ENCODE peak calls at places on chromosomes 5 and 9, in eight cellular contexts. One of them, this sample, is unnamed.

GRCh38 chr5:180646963-180647305 is 2.5 kb downstream of the FLT4 start:
- DNase-seq in CD4-positive, alpha-beta memory T cell: no peak
- DNase-seq in adrenal gland: no peak
- DNase-seq in PC-3: no peak
- DNase-seq in WERI-Rb-1: no peak
- DNase-seq in astrocyte: no peak
- DNase-seq in upper lobe of right lung: peak; percentile 55
- DNase-seq in heart left ventricle: peak; percentile 32
- DNase-seq in this sample: no peak

GRCh38 chr5:82834151-82834550 is 243.0 kb downstream of the TMEM167A start:
- DNase-seq in upper lobe of right lung: no peak
- DNase-seq in PC-3: no peak
- DNase-seq in WERI-Rb-1: no peak
- DNase-seq in heart left ventricle: no peak
- DNase-seq in astrocyte: no peak
- DNase-seq in CD4-positive, alpha-beta memory T cell: no peak
- DNase-seq in adrenal gland: no peak
- DNase-seq in this sample: no peak

GRCh38 chr5:168177831-168178450 is 113.5 kb upstream of the WWC1 start:
- DNase-seq in CD4-positive, alpha-beta memory T cell: no peak
- DNase-seq in heart left ventricle: peak; percentile 65
- DNase-seq in adrenal gland: no peak
- DNase-seq in upper lobe of right lung: no peak
- DNase-seq in PC-3: no peak
- DNase-seq in WERI-Rb-1: peak; percentile 66
- DNase-seq in astrocyte: no peak
- DNase-seq in this sample: no peak

GRCh38 chr5:164013077-164013670 is 507.8 kb downstream of the MAT2B start:
- DNase-seq in astrocyte: peak; percentile 52
- DNase-seq in upper lobe of right lung: no peak
- DNase-seq in CD4-positive, alpha-beta memory T cell: peak; percentile 17
- DNase-seq in WERI-Rb-1: peak; percentile 64
- DNase-seq in heart left ventricle: no peak
- DNase-seq in adrenal gland: peak; percentile 36
- DNase-seq in PC-3: peak; percentile 76
- DNase-seq in this sample: peak; percentile 77

GRCh38 chr5:40570408-40571129 is 109.1 kb upstream of the PTGER4 start:
- DNase-seq in PC-3: peak; percentile 82
- DNase-seq in CD4-positive, alpha-beta memory T cell: no peak
- DNase-seq in adrenal gland: no peak
- DNase-seq in upper lobe of right lung: no peak
- DNase-seq in heart left ventricle: no peak
- DNase-seq in WERI-Rb-1: peak; percentile 9
- DNase-seq in astrocyte: peak; percentile 72
- DNase-seq in this sample: no peak

GRCh38 chr9:127492616-127493015 is 41.3 kb downstream of the LRSAM1 start:
- DNase-seq in PC-3: no peak
- DNase-seq in heart left ventricle: no peak
- DNase-seq in adrenal gland: no peak
- DNase-seq in CD4-positive, alpha-beta memory T cell: no peak
- DNase-seq in astrocyte: no peak
- DNase-seq in WERI-Rb-1: no peak
- DNase-seq in upper lobe of right lung: no peak
- DNase-seq in this sample: no peak

GRCh38 chr5:10330511-10331105 is 22.9 kb upstream of the MARCHF6 start:
- DNase-seq in astrocyte: no peak
- DNase-seq in upper lobe of right lung: no peak
- DNase-seq in CD4-positive, alpha-beta memory T cell: no peak
- DNase-seq in PC-3: no peak
- DNase-seq in adrenal gland: no peak
- DNase-seq in WERI-Rb-1: no peak
- DNase-seq in heart left ventricle: no peak
- DNase-seq in this sample: no peak

GRCh38 chr5:82234880-82235279 is 43.3 kb downstream of the RPS23 start:
- DNase-seq in heart left ventricle: no peak
- DNase-seq in upper lobe of right lung: no peak
- DNase-seq in CD4-positive, alpha-beta memory T cell: no peak
- DNase-seq in adrenal gland: no peak
- DNase-seq in PC-3: no peak
- DNase-seq in WERI-Rb-1: no peak
- DNase-seq in astrocyte: no peak
- DNase-seq in this sample: no peak

GRCh38 chr9:138050472-138051330 is 173.1 kb downstream of the CACNA1B start:
- DNase-seq in PC-3: no peak
- DNase-seq in heart left ventricle: peak; percentile 28
- DNase-seq in adrenal gland: no peak
- DNase-seq in upper lobe of right lung: peak; percentile 44
- DNase-seq in astrocyte: no peak
- DNase-seq in WERI-Rb-1: no peak
- DNase-seq in CD4-positive, alpha-beta memory T cell: no peak
- DNase-seq in this sample: no peak

GRCh38 chr9:593809-594208 is 247.7 kb upstream of the DMRT1 start:
- DNase-seq in astrocyte: no peak
- DNase-seq in adrenal gland: no peak
- DNase-seq in PC-3: no peak
- DNase-seq in upper lobe of right lung: no peak
- DNase-seq in heart left ventricle: no peak
- DNase-seq in WERI-Rb-1: no peak
- DNase-seq in CD4-positive, alpha-beta memory T cell: no peak
- DNase-seq in this sample: no peak

GRCh38 chr5:60493372-60493771 is 206.6 kb downstream of the DEPDC1B start:
- DNase-seq in upper lobe of right lung: no peak
- DNase-seq in heart left ventricle: no peak
- DNase-seq in CD4-positive, alpha-beta memory T cell: no peak
- DNase-seq in astrocyte: no peak
- DNase-seq in adrenal gland: no peak
- DNase-seq in WERI-Rb-1: no peak
- DNase-seq in PC-3: no peak
- DNase-seq in this sample: no peak

GRCh38 chr5:58543723-58544122 is 39.2 kb upstream of the RAB3C start:
- DNase-seq in PC-3: no peak
- DNase-seq in astrocyte: no peak
- DNase-seq in upper lobe of right lung: no peak
- DNase-seq in adrenal gland: no peak
- DNase-seq in heart left ventricle: no peak
- DNase-seq in WERI-Rb-1: no peak
- DNase-seq in CD4-positive, alpha-beta memory T cell: no peak
- DNase-seq in this sample: no peak

GRCh38 chr9:84404095-84404686 is 63.6 kb upstream of the SLC28A3 start:
- DNase-seq in heart left ventricle: no peak
- DNase-seq in upper lobe of right lung: no peak
- DNase-seq in astrocyte: no peak
- DNase-seq in WERI-Rb-1: peak; percentile 24
- DNase-seq in CD4-positive, alpha-beta memory T cell: no peak
- DNase-seq in adrenal gland: no peak
- DNase-seq in PC-3: peak; percentile 5
- DNase-seq in this sample: no peak

GRCh38 chr5:150410524-150411244 is 2.0 kb downstream of the CD74 start:
- DNase-seq in heart left ventricle: no peak
- DNase-seq in PC-3: peak; percentile 64
- DNase-seq in WERI-Rb-1: peak; percentile 56
- DNase-seq in CD4-positive, alpha-beta memory T cell: peak; percentile 66
- DNase-seq in adrenal gland: peak; percentile 81
- DNase-seq in astrocyte: peak; percentile 48
- DNase-seq in upper lobe of right lung: no peak
- DNase-seq in this sample: peak; percentile 56

GRCh38 chr5:54577542-54577941 is 60.0 kb downstream of the SNX18 start:
- DNase-seq in CD4-positive, alpha-beta memory T cell: no peak
- DNase-seq in WERI-Rb-1: no peak
- DNase-seq in astrocyte: no peak
- DNase-seq in upper lobe of right lung: no peak
- DNase-seq in adrenal gland: no peak
- DNase-seq in heart left ventricle: no peak
- DNase-seq in PC-3: no peak
- DNase-seq in this sample: no peak

GRCh38 chr5:38289457-38289856 is 31.1 kb downstream of the EGFLAM start:
- DNase-seq in astrocyte: no peak
- DNase-seq in upper lobe of right lung: no peak
- DNase-seq in adrenal gland: no peak
- DNase-seq in PC-3: no peak
- DNase-seq in CD4-positive, alpha-beta memory T cell: no peak
- DNase-seq in WERI-Rb-1: no peak
- DNase-seq in heart left ventricle: no peak
- DNase-seq in this sample: no peak

GRCh38 chr5:38292228-38292627 is 33.9 kb downstream of the EGFLAM start:
- DNase-seq in PC-3: peak; percentile 10
- DNase-seq in upper lobe of right lung: no peak
- DNase-seq in WERI-Rb-1: no peak
- DNase-seq in heart left ventricle: no peak
- DNase-seq in CD4-positive, alpha-beta memory T cell: no peak
- DNase-seq in adrenal gland: no peak
- DNase-seq in astrocyte: no peak
- DNase-seq in this sample: no peak

GRCh38 chr5:38290028-38290653 is 31.8 kb downstream of the EGFLAM start:
- DNase-seq in upper lobe of right lung: no peak
- DNase-seq in heart left ventricle: no peak
- DNase-seq in WERI-Rb-1: no peak
- DNase-seq in CD4-positive, alpha-beta memory T cell: no peak
- DNase-seq in adrenal gland: no peak
- DNase-seq in astrocyte: no peak
- DNase-seq in PC-3: no peak
- DNase-seq in this sample: no peak

GRCh38 chr5:38287124-38287523 is 28.8 kb downstream of the EGFLAM start:
- DNase-seq in adrenal gland: no peak
- DNase-seq in WERI-Rb-1: no peak
- DNase-seq in upper lobe of right lung: no peak
- DNase-seq in heart left ventricle: no peak
- DNase-seq in PC-3: no peak
- DNase-seq in astrocyte: no peak
- DNase-seq in CD4-positive, alpha-beta memory T cell: no peak
- DNase-seq in this sample: no peak

GRCh38 chr5:38291355-38291754 is 33.0 kb downstream of the EGFLAM start:
- DNase-seq in heart left ventricle: no peak
- DNase-seq in WERI-Rb-1: no peak
- DNase-seq in adrenal gland: no peak
- DNase-seq in upper lobe of right lung: no peak
- DNase-seq in astrocyte: no peak
- DNase-seq in CD4-positive, alpha-beta memory T cell: no peak
- DNase-seq in PC-3: no peak
- DNase-seq in this sample: no peak
- H3K27me3 ChIP-seq in heart left ventricle: no peaks in the 10 kb centered on the region
- H3K27me3 ChIP-seq in WERI-Rb-1: no peaks in the 10 kb centered on the region
- H3K27me3 ChIP-seq in adrenal gland: no peaks in the 10 kb centered on the region
- H3K27me3 ChIP-seq in upper lobe of right lung: peaks cover 22% of the 10 kb centered on the region
- H3K27me3 ChIP-seq in astrocyte: no peaks in the 10 kb centered on the region
- H3K27me3 ChIP-seq in CD4-positive, alpha-beta memory T cell: no peaks in the 10 kb centered on the region
- H3K27me3 ChIP-seq in PC-3: peaks cover 43% of the 10 kb centered on the region
- H3K27me3 ChIP-seq in this sample: no peaks in the 10 kb centered on the region

GRCh38 chr5:178984145-178985072 is 10.7 kb downstream of the GRM6 start:
- DNase-seq in upper lobe of right lung: no peak
- DNase-seq in astrocyte: no peak
- DNase-seq in adrenal gland: no peak
- DNase-seq in CD4-positive, alpha-beta memory T cell: no peak
- DNase-seq in WERI-Rb-1: peak; percentile 83
- DNase-seq in PC-3: no peak
- DNase-seq in heart left ventricle: no peak
- DNase-seq in this sample: no peak
- H3K9me3 ChIP-seq in upper lobe of right lung: peaks cover 9% of the 10 kb centered on the region
- H3K9me3 ChIP-seq in astrocyte: peaks cover 65% of the 10 kb centered on the region
- H3K9me3 ChIP-seq in adrenal gland: no peaks in the 10 kb centered on the region
- H3K9me3 ChIP-seq in CD4-positive, alpha-beta memory T cell: no peaks in the 10 kb centered on the region
- H3K9me3 ChIP-seq in WERI-Rb-1: no peaks in the 10 kb centered on the region
- H3K9me3 ChIP-seq in PC-3: peaks cover 15% of the 10 kb centered on the region
- H3K9me3 ChIP-seq in heart left ventricle: peaks cover 83% of the 10 kb centered on the region
- H3K9me3 ChIP-seq in this sample: no peaks in the 10 kb centered on the region

GRCh38 chr9:133981589-133981957 is 10.6 kb downstream of the VAV2 start:
- DNase-seq in heart left ventricle: no peak
- DNase-seq in upper lobe of right lung: peak; percentile 58
- DNase-seq in CD4-positive, alpha-beta memory T cell: no peak
- DNase-seq in WERI-Rb-1: no peak
- DNase-seq in adrenal gland: peak; percentile 15
- DNase-seq in PC-3: no peak
- DNase-seq in astrocyte: no peak
- DNase-seq in this sample: no peak

GRCh38 chr9:133979921-133980863 is 11.9 kb downstream of the VAV2 start:
- DNase-seq in WERI-Rb-1: no peak
- DNase-seq in adrenal gland: peak; percentile 51
- DNase-seq in heart left ventricle: peak; percentile 53
- DNase-seq in CD4-positive, alpha-beta memory T cell: no peak
- DNase-seq in upper lobe of right lung: peak; percentile 60
- DNase-seq in PC-3: no peak
- DNase-seq in astrocyte: no peak
- DNase-seq in this sample: no peak

GRCh38 chr9:133982971-133983720 is 9.0 kb downstream of the VAV2 start:
- DNase-seq in astrocyte: no peak
- DNase-seq in heart left ventricle: peak; percentile 45
- DNase-seq in PC-3: no peak
- DNase-seq in CD4-positive, alpha-beta memory T cell: no peak
- DNase-seq in upper lobe of right lung: peak; percentile 58
- DNase-seq in WERI-Rb-1: no peak
- DNase-seq in adrenal gland: peak; percentile 11
- DNase-seq in this sample: no peak

GRCh38 chr9:133980864-133981588 is 11.1 kb downstream of the VAV2 start:
- DNase-seq in WERI-Rb-1: no peak
- DNase-seq in astrocyte: no peak
- DNase-seq in heart left ventricle: no peak
- DNase-seq in adrenal gland: peak; percentile 6
- DNase-seq in CD4-positive, alpha-beta memory T cell: no peak
- DNase-seq in upper lobe of right lung: peak; percentile 51
- DNase-seq in PC-3: no peak
- DNase-seq in this sample: no peak

DNA sequence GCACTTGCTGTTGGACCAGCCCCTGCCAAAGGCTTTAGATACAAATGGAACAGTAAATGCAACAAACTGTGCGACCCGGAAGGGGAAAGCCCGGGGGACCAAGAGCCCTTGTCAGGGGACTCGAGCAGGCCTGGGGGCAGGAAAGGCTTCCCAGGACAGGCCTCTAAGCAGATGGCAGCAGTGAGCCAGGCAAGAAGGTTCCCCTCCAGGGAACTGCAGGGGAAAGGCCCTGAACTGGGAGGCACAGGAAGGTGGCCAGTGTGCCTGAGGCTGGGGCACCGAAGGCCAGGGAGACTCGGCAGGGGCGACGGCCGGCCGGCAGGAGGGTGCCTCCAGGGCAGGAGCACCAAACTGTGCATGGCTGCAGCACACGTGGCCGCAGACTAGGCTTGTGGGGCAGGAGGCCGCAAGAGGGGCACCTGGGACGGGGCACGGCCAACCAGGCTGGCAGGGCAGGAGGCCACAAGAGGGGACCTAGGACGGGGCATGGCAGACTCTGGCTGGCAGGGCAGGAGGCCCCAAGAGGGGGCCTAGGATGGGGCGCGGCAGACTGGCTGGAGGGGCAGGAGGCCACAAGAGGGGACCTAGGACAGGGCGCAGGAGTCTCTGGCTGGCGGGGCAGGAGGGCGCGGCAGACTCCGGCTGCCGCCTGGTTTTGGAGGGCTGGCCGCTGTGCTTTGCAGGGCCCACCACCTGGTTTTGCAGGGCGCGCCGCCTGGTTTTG is 10.0 kb downstream of the VAV2 start:
- DNase-seq in CD4-positive, alpha-beta memory T cell: no peak
- DNase-seq in astrocyte: no peak
- DNase-seq in WERI-Rb-1: no peak
- DNase-seq in PC-3: no peak
- DNase-seq in adrenal gland: peak; percentile 12
- DNase-seq in upper lobe of right lung: peak; percentile 61
- DNase-seq in heart left ventricle: peak; percentile 63
- DNase-seq in this sample: no peak
- H3K36me3 ChIP-seq in CD4-positive, alpha-beta memory T cell: no peaks in the 10 kb centered on the region
- H3K36me3 ChIP-seq in astrocyte: peaks cover 2% of the 10 kb centered on the region
- H3K36me3 ChIP-seq in WERI-Rb-1: peaks cover 4% of the 10 kb centered on the region
- H3K36me3 ChIP-seq in PC-3: no peaks in the 10 kb centered on the region
- H3K36me3 ChIP-seq in adrenal gland: no peaks in the 10 kb centered on the region
- H3K36me3 ChIP-seq in upper lobe of right lung: no peaks in the 10 kb centered on the region
- H3K36me3 ChIP-seq in heart left ventricle: no peaks in the 10 kb centered on the region
- H3K36me3 ChIP-seq in this sample: no peaks in the 10 kb centered on the region

GRCh38 chr5:2921176-2921575 is 169.7 kb upstream of the IRX2 start:
- DNase-seq in astrocyte: no peak
- DNase-seq in WERI-Rb-1: no peak
- DNase-seq in CD4-positive, alpha-beta memory T cell: no peak
- DNase-seq in PC-3: no peak
- DNase-seq in adrenal gland: no peak
- DNase-seq in heart left ventricle: no peak
- DNase-seq in upper lobe of right lung: no peak
- DNase-seq in this sample: no peak
- H3K27me3 ChIP-seq in astrocyte: no peaks in the 10 kb centered on the region
- H3K27me3 ChIP-seq in WERI-Rb-1: peaks cover 34% of the 10 kb centered on the region
- H3K27me3 ChIP-seq in CD4-positive, alpha-beta memory T cell: no peaks in the 10 kb centered on the region
- H3K27me3 ChIP-seq in PC-3: no peaks in the 10 kb centered on the region
- H3K27me3 ChIP-seq in adrenal gland: no peaks in the 10 kb centered on the region
- H3K27me3 ChIP-seq in heart left ventricle: no peaks in the 10 kb centered on the region
- H3K27me3 ChIP-seq in upper lobe of right lung: no peaks in the 10 kb centered on the region
- H3K27me3 ChIP-seq in this sample: no peaks in the 10 kb centered on the region